ENCODE peak calls at places on chromosomes 13 and 19, in ten cellular contexts. B is endothelial cell, Y is hepatocyte, M is SK-N-SH, X is lung microvascular endothelial cell, V is NCI-H82, O is KG1, K is mucosa of gallbladder, C is cardiac fibroblast, H is mucosa of descending colon. G is an unnamed sample.

GRCh38 chr13:43269037-43269476 is 245.7 kb downstream of the DNAJC15 start:
- DNase-seq in B (no peak), Y (peak; percentile 86), M (no peak), X (peak; percentile 90), V (no peak), O (no peak), K (peak; percentile 65), C (peak; percentile 94), H (no peak), G (peak; percentile 62)

GRCh38 chr19:6739884-6740588 is 556 bp downstream of the TRIP10 start:
- DNase-seq in B (peak; percentile 46), Y (peak; percentile 68), M (peak; percentile 78), X (peak; percentile 27), V (peak; percentile 51), O (no peak), K (no peak), C (no peak), H (no peak), G (peak; percentile 54)

GRCh38 chr13:29749401-29750177 is 100.8 kb downstream of the UBL3 start:
- DNase-seq in B (no peak), Y (no peak), M (no peak), X (no peak), V (no peak), O (no peak), K (no peak), C (peak; percentile 58), H (no peak), G (no peak)

GRCh38 chr13:56561327-56561726 is 579.4 kb upstream of the PRR20A start:
- DNase-seq in B (peak; percentile 4), Y (no peak), M (no peak), X (no peak), V (peak; percentile 53), O (no peak), K (no peak), C (no peak), H (no peak), G (no peak)

GRCh38 chr13:101624210-101624922 is 171.9 kb downstream of the ITGBL1 start:
- DNase-seq in B (peak; percentile 15), Y (no peak), M (no peak), X (peak; percentile 40), V (no peak), O (no peak), K (no peak), C (no peak), H (no peak), G (no peak)

GRCh38 chr13:113633485-113633873 is 24.5 kb downstream of the ATP4B start:
- DNase-seq in B (no peak), Y (no peak), M (no peak), X (no peak), V (no peak), O (no peak), K (no peak), C (no peak), H (no peak), G (no peak)

GRCh38 chr13:42266464-42266863 is 5.5 kb upstream of the AKAP11 start:
- DNase-seq in B (no peak), Y (no peak), M (no peak), X (peak; percentile 94), V (no peak), O (no peak), K (no peak), C (peak; percentile 67), H (no peak), G (no peak)

GRCh38 chr19:12485571-12485970 is 955 bp upstream of the ZNF709 start:
- DNase-seq in B (no peak), Y (no peak), M (no peak), X (no peak), V (no peak), O (no peak), K (no peak), C (no peak), H (no peak), G (no peak)

GRCh38 chr13:48567521-48568331 is 34.8 kb upstream of the RCBTB2 start:
- DNase-seq in B (no peak), Y (peak; percentile 18), M (no peak), X (no peak), V (no peak), O (peak; percentile 27), K (no peak), C (peak; percentile 65), H (no peak), G (no peak)

GRCh38 chr13:113835461-113836274 is 28.2 kb downstream of the GAS6 start:
- DNase-seq in B (no peak), Y (peak; percentile 45), M (peak; percentile 56), X (no peak), V (peak; percentile 62), O (no peak), K (no peak), C (peak; percentile 57), H (peak; percentile 49), G (no peak)

GRCh38 chr19:33375760-33376159 is 2.3 kb downstream of the CEBPG start:
- DNase-seq in B (no peak), Y (no peak), M (no peak), X (peak; percentile 30), V (no peak), O (no peak), K (no peak), C (peak; percentile 36), H (no peak), G (no peak)

GRCh38 chr13:26601669-26602068 is 44.2 kb downstream of the WASF3 start:
- DNase-seq in B (no peak), Y (no peak), M (peak; percentile 53), X (peak; percentile 5), V (peak; percentile 27), O (peak; percentile 50), K (no peak), C (peak; percentile 65), H (no peak), G (no peak)

GRCh38 chr13:52165410-52165809 is 6.0 kb upstream of the NEK3 start:
- DNase-seq in B (no peak), Y (no peak), M (no peak), X (no peak), V (no peak), O (no peak), K (no peak), C (no peak), H (no peak), G (no peak)

GRCh38 chr19:15555759-15556633 is 47.7 kb downstream of the CYP4F22 start:
- DNase-seq in B (peak; percentile 87), Y (peak; percentile 92), M (peak; percentile 93), X (peak; percentile 94), V (peak; percentile 99), O (peak; percentile 90), K (peak; percentile 93), C (peak; percentile 95), H (peak; percentile 92), G (peak; percentile 91)

GRCh38 chr19:2055871-2056809 is 5.1 kb upstream of the MKNK2 start:
- DNase-seq in B (no peak), Y (peak; percentile 59), M (peak; percentile 61), X (peak; percentile 37), V (no peak), O (no peak), K (peak; percentile 62), C (peak; percentile 78), H (peak; percentile 74), G (peak; percentile 74)

GRCh38 chr13:45728759-45729158 is 26.6 kb downstream of the CBY2 start:
- DNase-seq in B (peak; percentile 40), Y (peak; percentile 22), M (no peak), X (peak; percentile 6), V (peak; percentile 54), O (no peak), K (no peak), C (no peak), H (no peak), G (no peak)

GRCh38 chr13:108478179-108478578 is 151.2 kb upstream of the MYO16 start:
- DNase-seq in B (no peak), Y (no peak), M (no peak), X (no peak), V (no peak), O (no peak), K (no peak), C (no peak), H (no peak), G (no peak)

GRCh38 chr13:36910545-36910944 is 9.5 kb downstream of the SMAD9 start:
- DNase-seq in B (no peak), Y (no peak), M (no peak), X (no peak), V (peak; percentile 42), O (no peak), K (no peak), C (no peak), H (no peak), G (no peak)

GRCh38 chr13:43285891-43286602 is 262.7 kb downstream of the DNAJC15 start:
- DNase-seq in B (no peak), Y (no peak), M (no peak), X (no peak), V (peak; percentile 36), O (no peak), K (no peak), C (peak; percentile 36), H (no peak), G (no peak)

GRCh38 chr19:35642312-35642711 is 767 bp downstream of the ETV2 start:
- DNase-seq in B (peak; percentile 48), Y (no peak), M (no peak), X (no peak), V (peak; percentile 17), O (no peak), K (no peak), C (no peak), H (no peak), G (no peak)

GRCh38 chr19:10368101-10368803 is 12.1 kb downstream of the TYK2 start:
- DNase-seq in B (no peak), Y (no peak), M (peak; percentile 44), X (no peak), V (peak; percentile 6), O (no peak), K (no peak), C (no peak), H (no peak), G (no peak)

GRCh38 chr19:47389150-47389556 is 30.2 kb downstream of the MEIS3 start:
- DNase-seq in B (no peak), Y (no peak), M (no peak), X (no peak), V (no peak), O (no peak), K (no peak), C (no peak), H (no peak), G (peak; percentile 14)

GRCh38 chr19:53853707-53854106 is 14.0 kb upstream of the MYADM start:
- DNase-seq in B (no peak), Y (no peak), M (no peak), X (no peak), V (no peak), O (no peak), K (no peak), C (no peak), H (no peak), G (no peak)

GRCh38 chr19:49473868-49474544 is at the start of gene FLT3LG:
- DNase-seq in B (peak; percentile 66), Y (peak; percentile 85), M (peak; percentile 96), X (peak; percentile 78), V (peak; percentile 73), O (peak; percentile 89), K (peak; percentile 77), C (peak; percentile 77), H (peak; percentile 87), G (peak; percentile 83)

GRCh38 chr19:9075064-9075964 is 11.5 kb upstream of the OR1M1 start:
- DNase-seq in B (no peak), Y (peak; percentile 93), M (peak; percentile 30), X (peak; percentile 98), V (peak; percentile 56), O (peak; percentile 41), K (peak; percentile 91), C (peak; percentile 98), H (peak; percentile 63), G (peak; percentile 50)